ENCODE peak calls at places on chromosomes 16 and 17, in four cellular contexts. One of them, this sample, is unnamed.
A peak's percentile ranks its signal among the peaks of the same experiment; 100 is the strongest.

GRCh38 chr16:72635694-72636093 is 412.2 kb downstream of the ZFHX3 start:
- DNase-seq in PC-9: no peak
- DNase-seq in right atrium auricular region: no peak
- DNase-seq in pancreas: no peak
- DNase-seq in this sample: no peak

GRCh38 chr16:67678354-67679023 is 11.9 kb downstream of the C16orf86 start:
- DNase-seq in right atrium auricular region: no peak
- DNase-seq in PC-9: no peak
- DNase-seq in pancreas: no peak
- DNase-seq in this sample: no peak

GRCh38 chr17:82371333-82372062 is at the start of gene UTS2R:
- DNase-seq in PC-9: no peak
- DNase-seq in pancreas: peak; percentile 66
- DNase-seq in right atrium auricular region: no peak
- DNase-seq in this sample: peak; percentile 83

GRCh38 chr16:55154956-55155355 is 169.0 kb upstream of the IRX6 start:
- DNase-seq in pancreas: no peak
- DNase-seq in PC-9: no peak
- DNase-seq in right atrium auricular region: no peak
- DNase-seq in this sample: no peak

GRCh38 chr17:56597495-56597990 is 4.0 kb downstream of the NOG start:
- DNase-seq in right atrium auricular region: no peak
- DNase-seq in PC-9: peak; percentile 13
- DNase-seq in pancreas: peak; percentile 65
- DNase-seq in this sample: no peak

GRCh38 chr17:57946798-57947358 is 8.3 kb downstream of the CUEDC1 start:
- DNase-seq in pancreas: no peak
- DNase-seq in right atrium auricular region: no peak
- DNase-seq in PC-9: peak; percentile 60
- DNase-seq in this sample: no peak

GRCh38 chr17:34633760-34634159 is 54.4 kb downstream of the TMEM132E start:
- DNase-seq in PC-9: no peak
- DNase-seq in pancreas: no peak
- DNase-seq in right atrium auricular region: no peak
- DNase-seq in this sample: no peak

GRCh38 chr17:6654816-6655731 is 3.5 kb downstream of the C17orf100 start:
- DNase-seq in right atrium auricular region: no peak
- DNase-seq in PC-9: no peak
- DNase-seq in pancreas: peak; percentile 89
- DNase-seq in this sample: no peak

GRCh38 chr17:63696381-63696961 is 3.5 kb downstream of the LIMD2 start:
- DNase-seq in pancreas: no peak
- DNase-seq in right atrium auricular region: no peak
- DNase-seq in PC-9: no peak
- DNase-seq in this sample: no peak

GRCh38 chr17:74742978-74743545 is 5.4 kb upstream of the NHERF1 start:
- DNase-seq in PC-9: no peak
- DNase-seq in right atrium auricular region: no peak
- DNase-seq in pancreas: no peak
- DNase-seq in this sample: peak; percentile 54

GRCh38 chr17:79778504-79779087 is 648 bp downstream of the CBX2 start:
- DNase-seq in pancreas: peak; percentile 76
- DNase-seq in PC-9: peak; percentile 18
- DNase-seq in right atrium auricular region: no peak
- DNase-seq in this sample: peak; percentile 82

GRCh38 chr17:2171725-2172446 is 117.0 kb downstream of the HIC1 start:
- DNase-seq in pancreas: peak; percentile 62
- DNase-seq in PC-9: no peak
- DNase-seq in right atrium auricular region: no peak
- DNase-seq in this sample: no peak

GRCh38 chr17:31857920-31858646 is 961 bp downstream of the COPRS start:
- DNase-seq in pancreas: no peak
- DNase-seq in right atrium auricular region: no peak
- DNase-seq in PC-9: no peak
- DNase-seq in this sample: no peak

GRCh38 chr16:80369559-80369958 is 171.2 kb upstream of the DYNLRB2 start:
- DNase-seq in pancreas: no peak
- DNase-seq in right atrium auricular region: peak; percentile 63
- DNase-seq in PC-9: peak; percentile 3
- DNase-seq in this sample: no peak

GRCh38 chr16:14309906-14310305 is 238.8 kb downstream of the MRTFB start:
- DNase-seq in pancreas: no peak
- DNase-seq in PC-9: peak; percentile 70
- DNase-seq in right atrium auricular region: no peak
- DNase-seq in this sample: no peak

GRCh38 chr17:55540414-55541091 is 29.3 kb upstream of the SMIM36 start:
- DNase-seq in PC-9: no peak
- DNase-seq in right atrium auricular region: no peak
- DNase-seq in pancreas: no peak
- DNase-seq in this sample: no peak

DNA sequence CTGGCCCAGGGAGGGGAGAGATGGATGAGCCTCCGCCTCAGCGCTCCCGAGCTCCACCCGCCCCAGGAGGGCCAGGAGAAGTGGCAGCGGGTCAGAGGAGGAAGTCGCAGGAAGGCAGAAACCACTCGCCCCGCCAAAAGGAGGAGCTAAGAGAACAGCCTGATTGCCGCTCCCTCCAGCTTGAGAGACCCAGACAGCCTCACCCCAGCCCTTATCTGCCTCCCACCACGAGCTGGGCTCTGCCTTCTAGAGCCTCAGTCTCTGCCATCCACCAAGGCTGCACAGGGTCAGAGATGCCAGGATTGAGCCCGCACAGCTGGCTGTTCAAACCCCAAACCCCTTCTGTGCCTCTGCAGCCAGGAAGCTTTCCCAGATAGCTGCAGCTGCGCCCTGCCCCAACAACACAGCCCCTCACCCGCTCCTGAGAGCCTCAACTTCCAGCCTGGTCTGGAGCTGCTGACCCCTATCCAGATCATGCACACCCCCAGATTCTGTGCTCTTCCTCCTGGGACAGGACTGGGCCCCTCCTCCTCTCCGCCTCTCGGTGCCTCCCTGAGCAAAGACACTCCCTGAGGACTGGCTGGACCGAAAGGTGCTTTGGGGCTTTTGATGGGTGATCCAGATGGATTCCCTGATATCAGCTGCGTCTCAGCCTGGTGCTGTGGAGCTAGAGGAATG is 1.0 kb upstream of the ATP2A3 start:
- DNase-seq in right atrium auricular region: peak; percentile 66
- DNase-seq in pancreas: peak; percentile 87
- DNase-seq in PC-9: peak; percentile 71
- DNase-seq in this sample: no peak
- TF ChIP-seq CTCF in right atrium auricular region: no peak
- TF ChIP-seq CTCF in pancreas: no peak
- TF ChIP-seq CTCF in PC-9: no peak
- TF ChIP-seq CTCF in this sample: no peak

GRCh38 chr17:49695698-49696232 is 12.0 kb downstream of the SLC35B1 start:
- DNase-seq in right atrium auricular region: no peak
- DNase-seq in pancreas: no peak
- DNase-seq in PC-9: no peak
- DNase-seq in this sample: no peak
- TF ChIP-seq CTCF in right atrium auricular region: no peak
- TF ChIP-seq CTCF in pancreas: no peak
- TF ChIP-seq CTCF in PC-9: no peak
- TF ChIP-seq CTCF in this sample: peak; percentile 10

GRCh38 chr16:81495321-81496234 is 51.0 kb downstream of the CMIP start:
- DNase-seq in PC-9: no peak
- DNase-seq in right atrium auricular region: peak; percentile 66
- DNase-seq in pancreas: peak; percentile 76
- DNase-seq in this sample: no peak
- TF ChIP-seq CTCF in PC-9: no peak
- TF ChIP-seq CTCF in right atrium auricular region: no peak
- TF ChIP-seq CTCF in pancreas: no peak
- TF ChIP-seq CTCF in this sample: no peak

GRCh38 chr16:15466131-15466530 is 31.7 kb downstream of the BMERB1 start:
- DNase-seq in pancreas: no peak
- DNase-seq in right atrium auricular region: no peak
- DNase-seq in PC-9: no peak
- DNase-seq in this sample: no peak

GRCh38 chr16:15461376-15461775 is 27.0 kb downstream of the BMERB1 start:
- DNase-seq in right atrium auricular region: no peak
- DNase-seq in pancreas: no peak
- DNase-seq in PC-9: no peak
- DNase-seq in this sample: no peak

GRCh38 chr16:15464401-15465186 is 30.2 kb downstream of the BMERB1 start:
- DNase-seq in pancreas: no peak
- DNase-seq in PC-9: no peak
- DNase-seq in right atrium auricular region: peak; percentile 28
- DNase-seq in this sample: no peak

DNA sequence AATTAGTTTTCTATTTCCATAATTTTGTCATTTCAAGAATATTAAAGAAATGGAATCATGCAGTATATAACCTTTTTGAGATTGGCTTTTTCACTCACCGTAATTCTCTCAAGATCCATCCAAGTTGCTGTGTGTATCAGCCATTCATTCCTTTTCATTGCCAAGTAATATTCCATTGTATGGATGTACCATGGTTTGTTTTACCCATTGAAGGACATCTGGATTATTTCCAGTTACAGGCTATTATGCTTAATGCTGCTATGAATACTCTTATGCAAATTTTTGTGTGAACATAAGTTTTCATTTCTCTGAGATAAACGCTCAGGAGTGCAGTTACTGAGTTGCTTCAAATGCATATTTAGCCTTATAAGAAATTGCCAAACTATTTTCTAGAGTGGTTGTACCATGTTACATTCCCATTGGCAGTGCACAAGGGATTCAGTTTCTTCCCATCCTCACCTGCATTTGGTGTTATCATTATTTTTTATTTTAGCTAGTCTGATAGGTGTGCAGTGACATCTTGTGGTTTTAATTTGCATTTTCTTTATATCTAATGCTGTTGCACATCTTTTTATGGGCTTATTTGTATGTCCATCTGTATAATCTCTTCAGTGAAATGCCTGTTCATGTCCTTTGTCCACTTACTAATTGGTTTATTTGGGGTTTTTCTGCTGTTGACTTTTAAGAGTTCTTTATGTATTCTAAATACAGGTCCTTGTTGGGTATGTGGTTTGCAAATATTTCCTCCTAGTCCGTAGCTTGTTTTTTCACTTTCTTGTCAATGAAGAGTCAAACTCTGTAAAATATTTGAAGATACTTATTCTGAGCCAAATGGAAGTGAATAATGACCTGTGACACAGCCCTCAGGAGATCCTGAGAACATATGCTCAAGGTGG is 32.7 kb downstream of the BMERB1 start:
- DNase-seq in pancreas: no peak
- DNase-seq in right atrium auricular region: no peak
- DNase-seq in PC-9: no peak
- DNase-seq in this sample: no peak
- TF ChIP-seq CTCF in pancreas: peak; percentile 21
- TF ChIP-seq CTCF in right atrium auricular region: no peak
- TF ChIP-seq CTCF in PC-9: peak; percentile 71
- TF ChIP-seq CTCF in this sample: peak; percentile 69

GRCh38 chr16:11876306-11876705 is 25.0 kb upstream of the RSL1D1 start:
- DNase-seq in PC-9: no peak
- DNase-seq in pancreas: no peak
- DNase-seq in right atrium auricular region: no peak
- DNase-seq in this sample: no peak

GRCh38 chr16:11868412-11868980 is 17.2 kb upstream of the RSL1D1 start:
- DNase-seq in right atrium auricular region: no peak
- DNase-seq in PC-9: no peak
- DNase-seq in pancreas: no peak
- DNase-seq in this sample: no peak

GRCh38 chr16:11869657-11870228 is 18.4 kb upstream of the RSL1D1 start:
- DNase-seq in right atrium auricular region: no peak
- DNase-seq in pancreas: no peak
- DNase-seq in PC-9: no peak
- DNase-seq in this sample: no peak

GRCh38 chr16:11875721-11876120 is 24.4 kb upstream of the RSL1D1 start:
- DNase-seq in right atrium auricular region: no peak
- DNase-seq in pancreas: no peak
- DNase-seq in PC-9: no peak
- DNase-seq in this sample: no peak

GRCh38 chr16:11871193-11871592 is 19.9 kb upstream of the RSL1D1 start:
- DNase-seq in PC-9: no peak
- DNase-seq in right atrium auricular region: no peak
- DNase-seq in pancreas: no peak
- DNase-seq in this sample: no peak
- TF ChIP-seq CTCF in PC-9: no peak
- TF ChIP-seq CTCF in right atrium auricular region: no peak
- TF ChIP-seq CTCF in pancreas: no peak
- TF ChIP-seq CTCF in this sample: peak; percentile 55

GRCh38 chr17:59859444-59860025 is 33.2 kb downstream of the TUBD1 start:
- DNase-seq in PC-9: no peak
- DNase-seq in pancreas: no peak
- DNase-seq in right atrium auricular region: no peak
- DNase-seq in this sample: no peak
- TF ChIP-seq CTCF in PC-9: peak; percentile 90
- TF ChIP-seq CTCF in pancreas: peak; percentile 39
- TF ChIP-seq CTCF in right atrium auricular region: no peak
- TF ChIP-seq CTCF in this sample: peak; percentile 95

GRCh38 chr17:77160032-77160876 is 19.5 kb downstream of the SEC14L1 start:
- DNase-seq in PC-9: no peak
- DNase-seq in pancreas: no peak
- DNase-seq in right atrium auricular region: no peak
- DNase-seq in this sample: no peak

GRCh38 chr17:77153487-77153886 is 12.7 kb downstream of the SEC14L1 start:
- DNase-seq in pancreas: no peak
- DNase-seq in PC-9: no peak
- DNase-seq in right atrium auricular region: no peak
- DNase-seq in this sample: no peak

GRCh38 chr17:77154187-77154586 is 13.4 kb downstream of the SEC14L1 start:
- DNase-seq in pancreas: no peak
- DNase-seq in PC-9: no peak
- DNase-seq in right atrium auricular region: no peak
- DNase-seq in this sample: no peak

GRCh38 chr17:77151236-77151635 is 10.5 kb downstream of the SEC14L1 start:
- DNase-seq in pancreas: no peak
- DNase-seq in PC-9: no peak
- DNase-seq in right atrium auricular region: no peak
- DNase-seq in this sample: no peak

GRCh38 chr17:77155125-77155524 is 14.4 kb downstream of the SEC14L1 start:
- DNase-seq in PC-9: no peak
- DNase-seq in pancreas: no peak
- DNase-seq in right atrium auricular region: no peak
- DNase-seq in this sample: no peak
- TF ChIP-seq CTCF in PC-9: no peak
- TF ChIP-seq CTCF in pancreas: no peak
- TF ChIP-seq CTCF in right atrium auricular region: no peak
- TF ChIP-seq CTCF in this sample: no peak

GRCh38 chr17:9336817-9337216 is 238.8 kb downstream of the STX8 start:
- DNase-seq in pancreas: no peak
- DNase-seq in right atrium auricular region: no peak
- DNase-seq in PC-9: no peak
- DNase-seq in this sample: no peak

GRCh38 chr17:9346296-9346926 is 229.2 kb downstream of the STX8 start:
- DNase-seq in PC-9: no peak
- DNase-seq in pancreas: no peak
- DNase-seq in right atrium auricular region: no peak
- DNase-seq in this sample: no peak

GRCh38 chr17:9343513-9343912 is 232.1 kb downstream of the STX8 start:
- DNase-seq in pancreas: no peak
- DNase-seq in PC-9: no peak
- DNase-seq in right atrium auricular region: no peak
- DNase-seq in this sample: no peak

GRCh38 chr17:9339958-9340357 is 235.7 kb downstream of the STX8 start:
- DNase-seq in right atrium auricular region: no peak
- DNase-seq in PC-9: no peak
- DNase-seq in pancreas: no peak
- DNase-seq in this sample: no peak

GRCh38 chr17:9342225-9342624 is 233.4 kb downstream of the STX8 start:
- DNase-seq in right atrium auricular region: no peak
- DNase-seq in pancreas: no peak
- DNase-seq in PC-9: no peak
- DNase-seq in this sample: no peak
- TF ChIP-seq CTCF in right atrium auricular region: no peak
- TF ChIP-seq CTCF in pancreas: no peak
- TF ChIP-seq CTCF in PC-9: no peak
- TF ChIP-seq CTCF in this sample: no peak

GRCh38 chr16:52976539-52977167 is 76.0 kb downstream of the CHD9NB start:
- DNase-seq in pancreas: no peak
- DNase-seq in right atrium auricular region: no peak
- DNase-seq in PC-9: peak; percentile 1
- DNase-seq in this sample: no peak
- TF ChIP-seq CTCF in pancreas: no peak
- TF ChIP-seq CTCF in right atrium auricular region: no peak
- TF ChIP-seq CTCF in PC-9: no peak
- TF ChIP-seq CTCF in this sample: peak; percentile 72

This sample was measured in chondrocyte.